ENCODE peak calls at places on chromosomes 11 and 22, in eight cellular contexts. One of them, this sample, is unnamed.

GRCh38 chr11:128653828-128654231 is 40.0 kb upstream of the FLI1 start:
- DNase-seq in stomach: peak; percentile 44
- DNase-seq in PC-3: peak; percentile 90
- DNase-seq in CD8-positive, alpha-beta memory T cell: no peak
- DNase-seq in small intestine: peak; percentile 6
- DNase-seq in tibial artery: peak; percentile 78
- DNase-seq in heart left ventricle: peak; percentile 70
- DNase-seq in mesenchymal stem cell: peak; percentile 30
- DNase-seq in this sample: peak; percentile 75

GRCh38 chr11:112881461-112881860 is 79.8 kb upstream of the NCAM1 start:
- DNase-seq in stomach: peak; percentile 49
- DNase-seq in PC-3: no peak
- DNase-seq in CD8-positive, alpha-beta memory T cell: no peak
- DNase-seq in small intestine: peak; percentile 46
- DNase-seq in tibial artery: peak; percentile 77
- DNase-seq in heart left ventricle: peak; percentile 88
- DNase-seq in mesenchymal stem cell: peak; percentile 38
- DNase-seq in this sample: peak; percentile 62

GRCh38 chr22:26805131-26805530 is 147.7 kb downstream of the MIAT start:
- DNase-seq in stomach: no peak
- DNase-seq in PC-3: no peak
- DNase-seq in CD8-positive, alpha-beta memory T cell: no peak
- DNase-seq in small intestine: no peak
- DNase-seq in tibial artery: no peak
- DNase-seq in heart left ventricle: no peak
- DNase-seq in mesenchymal stem cell: peak; percentile 46
- DNase-seq in this sample: no peak

GRCh38 chr11:13168281-13168680 is 109.3 kb upstream of the BMAL1 start:
- DNase-seq in stomach: peak; percentile 57
- DNase-seq in PC-3: no peak
- DNase-seq in CD8-positive, alpha-beta memory T cell: no peak
- DNase-seq in small intestine: peak; percentile 62
- DNase-seq in tibial artery: no peak
- DNase-seq in heart left ventricle: no peak
- DNase-seq in mesenchymal stem cell: no peak
- DNase-seq in this sample: no peak

GRCh38 chr11:4095509-4096230 is 1.1 kb downstream of the RRM1 start:
- DNase-seq in stomach: no peak
- DNase-seq in PC-3: peak; percentile 34
- DNase-seq in CD8-positive, alpha-beta memory T cell: no peak
- DNase-seq in small intestine: peak; percentile 10
- DNase-seq in tibial artery: no peak
- DNase-seq in heart left ventricle: no peak
- DNase-seq in mesenchymal stem cell: peak; percentile 85
- DNase-seq in this sample: no peak

GRCh38 chr11:85947431-85948272 is 92.5 kb downstream of the CCDC83 start:
- DNase-seq in stomach: no peak
- DNase-seq in PC-3: peak; percentile 65
- DNase-seq in CD8-positive, alpha-beta memory T cell: no peak
- DNase-seq in small intestine: no peak
- DNase-seq in tibial artery: no peak
- DNase-seq in heart left ventricle: no peak
- DNase-seq in mesenchymal stem cell: peak; percentile 89
- DNase-seq in this sample: no peak

GRCh38 chr22:33831651-33832050 is 88.6 kb downstream of the LARGE1 start:
- DNase-seq in stomach: no peak
- DNase-seq in PC-3: no peak
- DNase-seq in CD8-positive, alpha-beta memory T cell: no peak
- DNase-seq in small intestine: no peak
- DNase-seq in tibial artery: no peak
- DNase-seq in heart left ventricle: no peak
- DNase-seq in mesenchymal stem cell: no peak
- DNase-seq in this sample: no peak

GRCh38 chr22:29710193-29710592 is 9.6 kb upstream of the CABP7 start:
- DNase-seq in stomach: no peak
- DNase-seq in PC-3: no peak
- DNase-seq in CD8-positive, alpha-beta memory T cell: no peak
- DNase-seq in small intestine: no peak
- DNase-seq in tibial artery: no peak
- DNase-seq in heart left ventricle: no peak
- DNase-seq in mesenchymal stem cell: no peak
- DNase-seq in this sample: no peak

GRCh38 chr22:34841321-34841901 is 224.5 kb upstream of the ISX start:
- DNase-seq in stomach: no peak
- DNase-seq in PC-3: no peak
- DNase-seq in CD8-positive, alpha-beta memory T cell: no peak
- DNase-seq in small intestine: no peak
- DNase-seq in tibial artery: no peak
- DNase-seq in heart left ventricle: no peak
- DNase-seq in mesenchymal stem cell: no peak
- DNase-seq in this sample: no peak

GRCh38 chr11:117117681-117118080 is 19.5 kb upstream of the SIK3 start:
- DNase-seq in stomach: no peak
- DNase-seq in PC-3: no peak
- DNase-seq in CD8-positive, alpha-beta memory T cell: no peak
- DNase-seq in small intestine: no peak
- DNase-seq in tibial artery: no peak
- DNase-seq in heart left ventricle: no peak
- DNase-seq in mesenchymal stem cell: no peak
- DNase-seq in this sample: no peak

GRCh38 chr22:41410311-41410751 is 28.6 kb downstream of the TEF start:
- DNase-seq in stomach: peak; percentile 50
- DNase-seq in PC-3: no peak
- DNase-seq in CD8-positive, alpha-beta memory T cell: no peak
- DNase-seq in small intestine: no peak
- DNase-seq in tibial artery: peak; percentile 94
- DNase-seq in heart left ventricle: peak; percentile 86
- DNase-seq in mesenchymal stem cell: no peak
- DNase-seq in this sample: no peak

GRCh38 chr11:86577663-86578636 is 94.5 kb downstream of the ME3 start:
- DNase-seq in stomach: no peak
- DNase-seq in PC-3: peak; percentile 88
- DNase-seq in CD8-positive, alpha-beta memory T cell: no peak
- DNase-seq in small intestine: no peak
- DNase-seq in tibial artery: peak; percentile 80
- DNase-seq in heart left ventricle: peak; percentile 75
- DNase-seq in mesenchymal stem cell: peak; percentile 67
- DNase-seq in this sample: peak; percentile 31

GRCh38 chr11:1854132-1854948 is 1.5 kb downstream of the LSP1 start:
- DNase-seq in stomach: no peak
- DNase-seq in PC-3: no peak
- DNase-seq in CD8-positive, alpha-beta memory T cell: no peak
- DNase-seq in small intestine: no peak
- DNase-seq in tibial artery: no peak
- DNase-seq in heart left ventricle: no peak
- DNase-seq in mesenchymal stem cell: no peak
- DNase-seq in this sample: no peak

GRCh38 chr22:24409707-24410106 is 17.7 kb upstream of the ADORA2A start:
- DNase-seq in stomach: no peak
- DNase-seq in PC-3: no peak
- DNase-seq in CD8-positive, alpha-beta memory T cell: no peak
- DNase-seq in small intestine: no peak
- DNase-seq in tibial artery: no peak
- DNase-seq in heart left ventricle: no peak
- DNase-seq in mesenchymal stem cell: peak; percentile 45
- DNase-seq in this sample: no peak

GRCh38 chr22:22110548-22111266 is 128.1 kb upstream of the TOP3B start:
- DNase-seq in stomach: no peak
- DNase-seq in PC-3: peak; percentile 73
- DNase-seq in CD8-positive, alpha-beta memory T cell: no peak
- DNase-seq in small intestine: peak; percentile 4
- DNase-seq in tibial artery: no peak
- DNase-seq in heart left ventricle: peak; percentile 59
- DNase-seq in mesenchymal stem cell: peak; percentile 57
- DNase-seq in this sample: no peak

GRCh38 chr22:39430576-39431150 is 26.1 kb upstream of the MGAT3 start:
- DNase-seq in stomach: no peak
- DNase-seq in PC-3: no peak
- DNase-seq in CD8-positive, alpha-beta memory T cell: no peak
- DNase-seq in small intestine: no peak
- DNase-seq in tibial artery: no peak
- DNase-seq in heart left ventricle: peak; percentile 22
- DNase-seq in mesenchymal stem cell: no peak
- DNase-seq in this sample: no peak

GRCh38 chr22:29346659-29347058 is 31.2 kb upstream of the RASL10A start:
- DNase-seq in stomach: peak; percentile 70
- DNase-seq in PC-3: no peak
- DNase-seq in CD8-positive, alpha-beta memory T cell: no peak
- DNase-seq in small intestine: no peak
- DNase-seq in tibial artery: no peak
- DNase-seq in heart left ventricle: no peak
- DNase-seq in mesenchymal stem cell: no peak
- DNase-seq in this sample: no peak

GRCh38 chr11:119087747-119088241 is 3.1 kb downstream of the HMBS start:
- DNase-seq in stomach: no peak
- DNase-seq in PC-3: peak; percentile 52
- DNase-seq in CD8-positive, alpha-beta memory T cell: no peak
- DNase-seq in small intestine: no peak
- DNase-seq in tibial artery: no peak
- DNase-seq in heart left ventricle: peak; percentile 9
- DNase-seq in mesenchymal stem cell: no peak
- DNase-seq in this sample: no peak

GRCh38 chr22:49423125-49423650 is 404.5 kb downstream of the BRD1 start:
- DNase-seq in stomach: no peak
- DNase-seq in PC-3: no peak
- DNase-seq in CD8-positive, alpha-beta memory T cell: no peak
- DNase-seq in small intestine: no peak
- DNase-seq in tibial artery: no peak
- DNase-seq in heart left ventricle: no peak
- DNase-seq in mesenchymal stem cell: no peak
- DNase-seq in this sample: no peak

GRCh38 chr11:64095286-64095825 is 59.6 kb downstream of the FLRT1 start:
- DNase-seq in stomach: no peak
- DNase-seq in PC-3: no peak
- DNase-seq in CD8-positive, alpha-beta memory T cell: no peak
- DNase-seq in small intestine: no peak
- DNase-seq in tibial artery: no peak
- DNase-seq in heart left ventricle: no peak
- DNase-seq in mesenchymal stem cell: peak; percentile 50
- DNase-seq in this sample: no peak
- H3K27ac ChIP-seq in stomach: no peak overlapping the region
- H3K27ac ChIP-seq in PC-3: no peak overlapping the region
- H3K27ac ChIP-seq in CD8-positive, alpha-beta memory T cell: no peak overlapping the region
- H3K27ac ChIP-seq in small intestine: no peak overlapping the region
- H3K27ac ChIP-seq in tibial artery: no peak overlapping the region
- H3K27ac ChIP-seq in heart left ventricle: no peak overlapping the region
- H3K27ac ChIP-seq in mesenchymal stem cell: peak overlapping the region; percentile 14
- H3K27ac ChIP-seq in this sample: no peak overlapping the region

DNA sequence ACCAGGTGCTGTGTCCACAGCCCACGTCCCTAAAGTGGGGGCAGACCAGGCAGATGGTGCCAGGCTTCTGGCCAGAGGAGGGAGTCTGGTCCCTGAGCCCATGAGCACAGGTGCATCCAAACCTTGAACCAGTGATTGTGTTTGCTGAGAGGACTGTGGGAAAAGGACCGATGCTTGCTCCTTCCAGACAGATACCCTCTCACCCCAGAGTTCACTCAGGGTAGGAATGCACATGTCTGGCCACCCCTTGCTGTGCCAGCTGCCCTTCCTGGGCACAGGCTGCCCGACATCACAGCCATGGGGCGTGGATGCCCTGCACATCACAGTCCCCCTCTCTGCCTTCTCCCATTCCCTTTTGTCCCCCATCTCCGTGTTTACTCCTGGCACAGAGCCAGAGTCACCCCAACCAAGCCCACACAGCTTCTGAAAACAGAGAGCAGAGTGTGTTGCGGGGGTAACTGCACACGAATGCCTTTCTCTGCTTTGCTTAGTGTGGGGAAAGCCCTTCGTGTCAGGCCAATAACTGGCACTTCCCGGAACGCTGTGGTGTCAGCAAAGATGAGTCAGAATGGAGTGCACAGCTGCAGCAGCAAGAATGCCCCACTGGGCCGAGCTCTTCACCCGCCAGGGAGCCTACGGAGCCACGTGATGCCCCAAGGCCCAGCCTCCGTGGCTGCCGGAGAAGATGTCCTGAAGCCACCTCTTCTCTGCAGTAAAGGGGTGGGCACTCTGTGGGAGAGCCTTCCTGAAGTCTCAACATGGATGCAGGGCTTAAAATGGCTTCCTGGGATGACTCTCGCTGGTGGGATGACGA is 7.6 kb downstream of the CARS1 start:
- DNase-seq in stomach: peak; percentile 76
- DNase-seq in PC-3: peak; percentile 86
- DNase-seq in CD8-positive, alpha-beta memory T cell: no peak
- DNase-seq in small intestine: peak; percentile 79
- DNase-seq in tibial artery: peak; percentile 94
- DNase-seq in heart left ventricle: peak; percentile 69
- DNase-seq in mesenchymal stem cell: peak; percentile 99
- DNase-seq in this sample: peak; percentile 73
- H3K4me3 ChIP-seq in stomach: no peak overlapping the region
- H3K4me3 ChIP-seq in PC-3: peak overlapping the region; percentile 24
- H3K4me3 ChIP-seq in CD8-positive, alpha-beta memory T cell: no peak overlapping the region
- H3K4me3 ChIP-seq in small intestine: no peak overlapping the region
- H3K4me3 ChIP-seq in tibial artery: no peak overlapping the region
- H3K4me3 ChIP-seq in heart left ventricle: no peak overlapping the region
- H3K4me3 ChIP-seq in mesenchymal stem cell: no peak overlapping the region
- H3K4me3 ChIP-seq in this sample: no peak overlapping the region

GRCh38 chr11:135073870-135074269 is 661.8 kb upstream of the B3GAT1 start:
- DNase-seq in stomach: no peak
- DNase-seq in PC-3: no peak
- DNase-seq in CD8-positive, alpha-beta memory T cell: no peak
- DNase-seq in small intestine: no peak
- DNase-seq in tibial artery: no peak
- DNase-seq in heart left ventricle: no peak
- DNase-seq in mesenchymal stem cell: no peak
- DNase-seq in this sample: no peak
- H3K27ac ChIP-seq in stomach: no peak overlapping the region
- H3K27ac ChIP-seq in PC-3: no peak overlapping the region
- H3K27ac ChIP-seq in CD8-positive, alpha-beta memory T cell: no peak overlapping the region
- H3K27ac ChIP-seq in small intestine: no peak overlapping the region
- H3K27ac ChIP-seq in tibial artery: no peak overlapping the region
- H3K27ac ChIP-seq in heart left ventricle: no peak overlapping the region
- H3K27ac ChIP-seq in mesenchymal stem cell: no peak overlapping the region
- H3K27ac ChIP-seq in this sample: no peak overlapping the region

GRCh38 chr11:110955797-110956196 is 243.6 kb upstream of the ARHGAP20 start:
- DNase-seq in stomach: no peak
- DNase-seq in PC-3: no peak
- DNase-seq in CD8-positive, alpha-beta memory T cell: no peak
- DNase-seq in small intestine: no peak
- DNase-seq in tibial artery: no peak
- DNase-seq in heart left ventricle: no peak
- DNase-seq in mesenchymal stem cell: no peak
- DNase-seq in this sample: no peak
- H3K4me3 ChIP-seq in stomach: no peak overlapping the region
- H3K4me3 ChIP-seq in PC-3: no peak overlapping the region
- H3K4me3 ChIP-seq in CD8-positive, alpha-beta memory T cell: no peak overlapping the region
- H3K4me3 ChIP-seq in small intestine: no peak overlapping the region
- H3K4me3 ChIP-seq in tibial artery: no peak overlapping the region
- H3K4me3 ChIP-seq in heart left ventricle: no peak overlapping the region
- H3K4me3 ChIP-seq in mesenchymal stem cell: no peak overlapping the region
- H3K4me3 ChIP-seq in this sample: no peak overlapping the region

This sample was measured in pancreas.